ENCODE peak calls at places on chromosomes 16 and 17, in seven cellular contexts. One of them, this sample, is unnamed.

GRCh38 chr17:10026786-10027046 is 121.6 kb upstream of the RCVRN start:
- DNase-seq in mesendoderm: no peak
- DNase-seq in IMR-90: no peak
- DNase-seq in neuronal stem cell: no peak
- DNase-seq in H1: no peak
- DNase-seq in trophoblast cell: no peak
- DNase-seq in H9: no peak
- DNase-seq in this sample: no peak

GRCh38 chr16:23842137-23842600 is 6.4 kb downstream of the PRKCB start:
- DNase-seq in mesendoderm: no peak
- DNase-seq in IMR-90: no peak
- DNase-seq in neuronal stem cell: no peak
- DNase-seq in H1: no peak
- DNase-seq in trophoblast cell: no peak
- DNase-seq in H9: no peak
- DNase-seq in this sample: no peak

GRCh38 chr17:3535253-3535995 is 22.2 kb downstream of the TRPV3 start:
- DNase-seq in mesendoderm: peak; percentile 92
- DNase-seq in IMR-90: peak; percentile 62
- DNase-seq in neuronal stem cell: peak; percentile 61
- DNase-seq in H1: peak; percentile 70
- DNase-seq in trophoblast cell: no peak
- DNase-seq in H9: peak; percentile 93
- DNase-seq in this sample: peak; percentile 71

GRCh38 chr17:1979182-1979980 is 45.8 kb downstream of the RTN4RL1 start:
- DNase-seq in mesendoderm: no peak
- DNase-seq in IMR-90: no peak
- DNase-seq in neuronal stem cell: no peak
- DNase-seq in H1: no peak
- DNase-seq in trophoblast cell: no peak
- DNase-seq in H9: no peak
- DNase-seq in this sample: no peak

GRCh38 chr17:21453144-21453982 is 77.2 kb downstream of the KCNJ12 start:
- DNase-seq in mesendoderm: no peak
- DNase-seq in IMR-90: no peak
- DNase-seq in neuronal stem cell: no peak
- DNase-seq in H1: no peak
- DNase-seq in trophoblast cell: no peak
- DNase-seq in H9: peak; percentile 27
- DNase-seq in this sample: no peak

GRCh38 chr17:70329751-70330150 is 160.4 kb downstream of the KCNJ2 start:
- DNase-seq in mesendoderm: no peak
- DNase-seq in IMR-90: no peak
- DNase-seq in neuronal stem cell: no peak
- DNase-seq in H1: no peak
- DNase-seq in trophoblast cell: peak; percentile 73
- DNase-seq in H9: no peak
- DNase-seq in this sample: no peak

GRCh38 chr16:82042841-82043240 is 7.8 kb downstream of the HSD17B2 start:
- DNase-seq in mesendoderm: no peak
- DNase-seq in IMR-90: no peak
- DNase-seq in neuronal stem cell: no peak
- DNase-seq in H1: no peak
- DNase-seq in trophoblast cell: no peak
- DNase-seq in H9: no peak
- DNase-seq in this sample: no peak

GRCh38 chr16:73071131-73071940 is 23.4 kb upstream of the ZFHX3 start:
- DNase-seq in mesendoderm: peak; percentile 84
- DNase-seq in IMR-90: no peak
- DNase-seq in neuronal stem cell: peak; percentile 41
- DNase-seq in H1: no peak
- DNase-seq in trophoblast cell: no peak
- DNase-seq in H9: peak; percentile 89
- DNase-seq in this sample: peak; percentile 78

GRCh38 chr16:75471723-75472634 is 7.5 kb upstream of the TMEM170A start:
- DNase-seq in mesendoderm: peak; percentile 58
- DNase-seq in IMR-90: peak; percentile 64
- DNase-seq in neuronal stem cell: peak; percentile 46
- DNase-seq in H1: no peak
- DNase-seq in trophoblast cell: peak; percentile 80
- DNase-seq in H9: peak; percentile 62
- DNase-seq in this sample: peak; percentile 72

GRCh38 chr17:34886831-34887230 is 74.4 kb downstream of the CCT6B start:
- DNase-seq in mesendoderm: peak; percentile 90
- DNase-seq in IMR-90: no peak
- DNase-seq in neuronal stem cell: no peak
- DNase-seq in H1: no peak
- DNase-seq in trophoblast cell: no peak
- DNase-seq in H9: no peak
- DNase-seq in this sample: no peak

GRCh38 chr17:17774009-17774881 is 62.5 kb downstream of the SREBF1 start:
- DNase-seq in mesendoderm: no peak
- DNase-seq in IMR-90: peak; percentile 52
- DNase-seq in neuronal stem cell: no peak
- DNase-seq in H1: no peak
- DNase-seq in trophoblast cell: no peak
- DNase-seq in H9: no peak
- DNase-seq in this sample: peak; percentile 26

GRCh38 chr16:54402270-54402669 is 115.7 kb upstream of the IRX3 start:
- DNase-seq in mesendoderm: no peak
- DNase-seq in IMR-90: no peak
- DNase-seq in neuronal stem cell: no peak
- DNase-seq in H1: no peak
- DNase-seq in trophoblast cell: no peak
- DNase-seq in H9: no peak
- DNase-seq in this sample: no peak

GRCh38 chr16:54403580-54403979 is 117.0 kb upstream of the IRX3 start:
- DNase-seq in mesendoderm: no peak
- DNase-seq in IMR-90: no peak
- DNase-seq in neuronal stem cell: no peak
- DNase-seq in H1: no peak
- DNase-seq in trophoblast cell: peak; percentile 50
- DNase-seq in H9: no peak
- DNase-seq in this sample: no peak

GRCh38 chr16:54400261-54400660 is 113.7 kb upstream of the IRX3 start:
- DNase-seq in mesendoderm: no peak
- DNase-seq in IMR-90: no peak
- DNase-seq in neuronal stem cell: no peak
- DNase-seq in H1: no peak
- DNase-seq in trophoblast cell: no peak
- DNase-seq in H9: no peak
- DNase-seq in this sample: no peak

GRCh38 chr16:54398986-54399385 is 112.4 kb upstream of the IRX3 start:
- DNase-seq in mesendoderm: no peak
- DNase-seq in IMR-90: no peak
- DNase-seq in neuronal stem cell: no peak
- DNase-seq in H1: no peak
- DNase-seq in trophoblast cell: no peak
- DNase-seq in H9: no peak
- DNase-seq in this sample: no peak

GRCh38 chr16:54402873-54403272 is 116.3 kb upstream of the IRX3 start:
- DNase-seq in mesendoderm: no peak
- DNase-seq in IMR-90: no peak
- DNase-seq in neuronal stem cell: no peak
- DNase-seq in H1: no peak
- DNase-seq in trophoblast cell: no peak
- DNase-seq in H9: no peak
- DNase-seq in this sample: no peak
- H3K79me1 ChIP-seq in mesendoderm: no peaks in the 10 kb centered on the region
- H3K79me1 ChIP-seq in IMR-90: no peaks in the 10 kb centered on the region
- H3K79me1 ChIP-seq in neuronal stem cell: no peaks in the 10 kb centered on the region
- H3K79me1 ChIP-seq in H1: no peaks in the 10 kb centered on the region
- H3K79me1 ChIP-seq in trophoblast cell: no peaks in the 10 kb centered on the region
- H3K79me1 ChIP-seq in H9: no peaks in the 10 kb centered on the region
- H3K79me1 ChIP-seq in this sample: no peaks in the 10 kb centered on the region

GRCh38 chr17:43363181-43363925 is 35.4 kb upstream of the ARL4D start:
- DNase-seq in mesendoderm: no peak
- DNase-seq in IMR-90: no peak
- DNase-seq in neuronal stem cell: no peak
- DNase-seq in H1: no peak
- DNase-seq in trophoblast cell: no peak
- DNase-seq in H9: no peak
- DNase-seq in this sample: no peak

GRCh38 chr17:43365356-43365755 is 33.4 kb upstream of the ARL4D start:
- DNase-seq in mesendoderm: no peak
- DNase-seq in IMR-90: no peak
- DNase-seq in neuronal stem cell: no peak
- DNase-seq in H1: no peak
- DNase-seq in trophoblast cell: no peak
- DNase-seq in H9: no peak
- DNase-seq in this sample: no peak

GRCh38 chr17:43360739-43361498 is 37.9 kb upstream of the ARL4D start:
- DNase-seq in mesendoderm: peak; percentile 100
- DNase-seq in IMR-90: peak; percentile 100
- DNase-seq in neuronal stem cell: peak; percentile 94
- DNase-seq in H1: peak; percentile 98
- DNase-seq in trophoblast cell: peak; percentile 100
- DNase-seq in H9: peak; percentile 98
- DNase-seq in this sample: peak; percentile 100

GRCh38 chr17:43366809-43367587 is 31.8 kb upstream of the ARL4D start:
- DNase-seq in mesendoderm: peak; percentile 36
- DNase-seq in IMR-90: no peak
- DNase-seq in neuronal stem cell: no peak
- DNase-seq in H1: no peak
- DNase-seq in trophoblast cell: no peak
- DNase-seq in H9: no peak
- DNase-seq in this sample: no peak

DNA sequence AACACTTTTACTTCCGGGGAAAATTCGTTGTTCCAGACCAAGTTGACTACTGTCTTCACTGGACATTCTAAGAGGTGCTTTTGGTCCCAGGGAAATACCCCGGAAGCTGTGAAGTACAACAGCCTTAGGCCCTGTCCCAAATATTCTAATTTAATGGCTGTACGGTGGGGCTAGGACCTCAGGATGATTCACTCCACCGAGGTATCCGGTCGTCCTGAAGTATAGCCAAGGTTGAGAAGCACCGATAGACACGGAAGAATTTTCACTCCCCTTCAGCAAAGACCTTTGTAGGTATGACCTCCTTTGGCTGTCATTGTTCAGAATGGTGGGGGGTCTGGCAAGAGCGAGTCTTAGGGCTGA is 34.9 kb upstream of the ARL4D start:
- DNase-seq in mesendoderm: no peak
- DNase-seq in IMR-90: no peak
- DNase-seq in neuronal stem cell: no peak
- DNase-seq in H1: no peak
- DNase-seq in trophoblast cell: no peak
- DNase-seq in H9: no peak
- DNase-seq in this sample: no peak
- H3K79me1 ChIP-seq in mesendoderm: no peaks in the 10 kb centered on the region
- H3K79me1 ChIP-seq in IMR-90: peaks cover 16% of the 10 kb centered on the region
- H3K79me1 ChIP-seq in neuronal stem cell: no peaks in the 10 kb centered on the region
- H3K79me1 ChIP-seq in H1: no peaks in the 10 kb centered on the region
- H3K79me1 ChIP-seq in trophoblast cell: peaks cover 22% of the 10 kb centered on the region
- H3K79me1 ChIP-seq in H9: no peaks in the 10 kb centered on the region
- H3K79me1 ChIP-seq in this sample: no peaks in the 10 kb centered on the region

GRCh38 chr17:74474043-74474792 is 7.8 kb downstream of the CD300A start:
- DNase-seq in mesendoderm: no peak
- DNase-seq in IMR-90: no peak
- DNase-seq in neuronal stem cell: no peak
- DNase-seq in H1: no peak
- DNase-seq in trophoblast cell: no peak
- DNase-seq in H9: no peak
- DNase-seq in this sample: no peak
- H3K79me1 ChIP-seq in mesendoderm: no peaks in the 10 kb centered on the region
- H3K79me1 ChIP-seq in IMR-90: no peaks in the 10 kb centered on the region
- H3K79me1 ChIP-seq in neuronal stem cell: no peaks in the 10 kb centered on the region
- H3K79me1 ChIP-seq in H1: no peaks in the 10 kb centered on the region
- H3K79me1 ChIP-seq in trophoblast cell: no peaks in the 10 kb centered on the region
- H3K79me1 ChIP-seq in H9: no peaks in the 10 kb centered on the region
- H3K79me1 ChIP-seq in this sample: no peaks in the 10 kb centered on the region

GRCh38 chr17:77142689-77143088 is 1.9 kb downstream of the SEC14L1 start:
- DNase-seq in mesendoderm: no peak
- DNase-seq in IMR-90: no peak
- DNase-seq in neuronal stem cell: no peak
- DNase-seq in H1: no peak
- DNase-seq in trophoblast cell: no peak
- DNase-seq in H9: no peak
- DNase-seq in this sample: no peak
- H3K79me1 ChIP-seq in mesendoderm: peaks cover 3% of the 10 kb centered on the region
- H3K79me1 ChIP-seq in IMR-90: peaks cover 60% of the 10 kb centered on the region
- H3K79me1 ChIP-seq in neuronal stem cell: peaks cover 3% of the 10 kb centered on the region
- H3K79me1 ChIP-seq in H1: peaks cover 2% of the 10 kb centered on the region
- H3K79me1 ChIP-seq in trophoblast cell: peaks cover 14% of the 10 kb centered on the region
- H3K79me1 ChIP-seq in H9: no peaks in the 10 kb centered on the region
- H3K79me1 ChIP-seq in this sample: no peaks in the 10 kb centered on the region

This sample was measured in mesenchymal stem cell.